ENCODE peak calls at places on chromosomes 5 and 9, in eight cellular contexts. K is colonic mucosa, I is nephron progenitor cell, V is heart left ventricle, E is progenitor cell of endocrine pancreas, T is AG04449, D is glutamatergic neuron, M is fibroblast of the aortic adventitia. B is an unnamed sample.

GRCh38 chr5:64165500-64166200 is at the start of gene RNF180:
- DNase-seq in K (peak; percentile 33), I (peak; percentile 76), V (peak; percentile 72), E (peak; percentile 63), T (no peak), D (peak; percentile 80), M (no peak), B (peak; percentile 73)

GRCh38 chr9:35954942-35955546 is 2.9 kb downstream of the OR2S2 start:
- DNase-seq in K (peak; percentile 71), I (peak; percentile 52), V (no peak), E (no peak), T (peak; percentile 57), D (peak; percentile 45), M (peak; percentile 92), B (peak; percentile 85)

GRCh38 chr9:70480405-70480980 is 66.0 kb upstream of the KLF9 start:
- DNase-seq in K (peak; percentile 70), I (no peak), V (peak; percentile 95), E (no peak), T (no peak), D (no peak), M (peak; percentile 82), B (peak; percentile 87)

GRCh38 chr5:949815-950560 is 57.3 kb downstream of the TRIP13 start:
- DNase-seq in K (no peak), I (no peak), V (no peak), E (peak; percentile 5), T (no peak), D (no peak), M (no peak), B (no peak)

GRCh38 chr5:138282918-138283742 is 8.7 kb upstream of the GFRA3 start:
- DNase-seq in K (no peak), I (peak; percentile 28), V (peak; percentile 37), E (peak; percentile 19), T (no peak), D (peak; percentile 46), M (peak; percentile 78), B (peak; percentile 75)

GRCh38 chr5:135240781-135241360 is 158.2 kb downstream of the MACROH2A1 start:
- DNase-seq in K (peak; percentile 10), I (no peak), V (no peak), E (no peak), T (no peak), D (no peak), M (no peak), B (no peak)

GRCh38 chr5:33072700-33073099 is 361.6 kb downstream of the NPR3 start:
- DNase-seq in K (no peak), I (no peak), V (no peak), E (no peak), T (no peak), D (no peak), M (peak; percentile 35), B (no peak)

GRCh38 chr9:98596486-98596885 is 112.2 kb downstream of the GABBR2 start:
- DNase-seq in K (no peak), I (no peak), V (no peak), E (no peak), T (no peak), D (no peak), M (no peak), B (no peak)

GRCh38 chr5:131224387-131225191 is 39.3 kb upstream of the CDC42SE2 start:
- DNase-seq in K (peak; percentile 46), I (no peak), V (peak; percentile 28), E (no peak), T (no peak), D (no peak), M (no peak), B (no peak)

GRCh38 chr5:15499528-15500325 is at the start of gene FBXL7:
- DNase-seq in K (peak; percentile 47), I (peak; percentile 83), V (peak; percentile 88), E (peak; percentile 66), T (no peak), D (peak; percentile 92), M (peak; percentile 74), B (peak; percentile 87)

GRCh38 chr5:155148694-155149093 is 135.1 kb downstream of the KIF4B start:
- DNase-seq in K (no peak), I (no peak), V (no peak), E (no peak), T (no peak), D (no peak), M (no peak), B (no peak)

GRCh38 chr5:155144956-155145355 is 131.4 kb downstream of the KIF4B start:
- DNase-seq in K (no peak), I (no peak), V (no peak), E (no peak), T (no peak), D (no peak), M (no peak), B (no peak)

GRCh38 chr5:155150012-155150411 is 136.5 kb downstream of the KIF4B start:
- DNase-seq in K (no peak), I (no peak), V (no peak), E (no peak), T (no peak), D (no peak), M (no peak), B (no peak)

GRCh38 chr5:155147222-155147621 is 133.7 kb downstream of the KIF4B start:
- DNase-seq in K (no peak), I (no peak), V (no peak), E (no peak), T (no peak), D (no peak), M (peak; percentile 3), B (peak; percentile 14)
- TF ChIP-seq CTCF in K (no peak), I (no peak), V (peak; percentile 16), E (peak; percentile 30), T (no peak), D (no peak), M (no peak), B (peak; percentile 40)

GRCh38 chr5:53206562-53206961 is 97.0 kb upstream of the MOCS2 start:
- DNase-seq in K (no peak), I (no peak), V (no peak), E (no peak), T (no peak), D (no peak), M (no peak), B (no peak)

GRCh38 chr5:53199882-53200281 is 90.3 kb upstream of the MOCS2 start:
- DNase-seq in K (no peak), I (no peak), V (no peak), E (no peak), T (no peak), D (no peak), M (no peak), B (no peak)

GRCh38 chr5:53200309-53200708 is 90.8 kb upstream of the MOCS2 start:
- DNase-seq in K (no peak), I (no peak), V (no peak), E (no peak), T (no peak), D (no peak), M (peak; percentile 6), B (no peak)

DNA sequence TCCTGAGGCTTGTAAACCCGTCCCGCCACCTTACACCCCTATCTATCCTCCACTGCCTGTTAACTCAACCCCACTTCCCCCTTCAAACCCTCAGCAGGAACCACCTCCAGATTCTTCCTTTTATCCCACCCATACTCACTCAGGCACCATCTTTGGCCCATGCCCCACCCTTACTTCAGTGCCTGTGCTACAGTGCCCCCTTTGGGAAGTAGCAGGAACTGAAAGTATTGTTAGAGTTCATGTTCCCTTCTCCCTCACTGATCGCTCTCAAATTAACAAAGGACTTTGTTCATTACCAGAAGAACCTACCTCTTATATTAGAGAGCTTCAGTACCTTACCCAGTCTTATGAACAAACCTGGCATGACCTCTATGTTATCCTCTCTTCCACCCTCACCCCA is 92.2 kb upstream of the MOCS2 start:
- DNase-seq in K (no peak), I (no peak), V (no peak), E (no peak), T (no peak), D (no peak), M (no peak), B (no peak)
- TF ChIP-seq CTCF in K (no peak), I (no peak), V (no peak), E (no peak), T (no peak), D (no peak), M (no peak), B (peak; percentile 10)

GRCh38 chr5:114308017-114308416 is 53.9 kb upstream of the KCNN2 start:
- DNase-seq in K (no peak), I (no peak), V (no peak), E (no peak), T (no peak), D (no peak), M (no peak), B (no peak)

GRCh38 chr5:114308508-114308907 is 53.4 kb upstream of the KCNN2 start:
- DNase-seq in K (no peak), I (no peak), V (no peak), E (no peak), T (no peak), D (no peak), M (no peak), B (no peak)

GRCh38 chr5:114310666-114311065 is 51.2 kb upstream of the KCNN2 start:
- DNase-seq in K (no peak), I (no peak), V (no peak), E (no peak), T (no peak), D (no peak), M (no peak), B (no peak)

GRCh38 chr5:114305402-114306207 is 56.3 kb upstream of the KCNN2 start:
- DNase-seq in K (no peak), I (no peak), V (no peak), E (no peak), T (no peak), D (no peak), M (peak; percentile 5), B (peak; percentile 53)
- TF ChIP-seq CTCF in K (no peak), I (peak; percentile 43), V (peak; percentile 47), E (peak; percentile 53), T (peak; percentile 67), D (peak; percentile 21), M (peak; percentile 12), B (peak; percentile 67)

DNA sequence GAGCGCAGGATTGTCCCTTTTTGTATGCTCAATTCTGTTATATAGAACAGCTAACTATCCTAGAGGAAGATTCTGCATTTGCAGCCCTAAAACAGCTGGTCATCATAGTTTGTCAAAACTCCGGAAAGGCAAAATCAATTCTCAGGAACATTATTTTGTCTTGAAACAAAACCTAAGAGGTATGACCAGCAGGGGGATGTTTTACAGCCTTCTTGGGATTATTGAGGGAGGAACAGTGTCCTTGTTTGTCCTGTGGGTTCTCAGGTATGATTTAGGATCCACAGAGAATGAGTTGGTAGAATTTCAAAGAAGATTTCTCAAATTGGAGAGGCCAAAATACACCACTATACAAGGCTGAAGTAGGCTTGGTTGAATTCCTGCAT is 136.4 kb downstream of the ZSWIM6 start:
- DNase-seq in K (no peak), I (no peak), V (no peak), E (no peak), T (no peak), D (no peak), M (no peak), B (no peak)
- TF ChIP-seq CTCF in K (no peak), I (no peak), V (no peak), E (peak; percentile 25), T (no peak), D (no peak), M (peak; percentile 19), B (no peak)

B was measured in hepatocyte.